ENCODE peak calls at places on chromosomes 12 and 14, in four cellular contexts. M is H1, T is GM12878, P is HepG2. V is an unnamed sample. For H3K4me1, the result is how much of the 10 kb centered on the place peaks cover.

GRCh38 chr12:8638951-8639350 is 23.7 kb downstream of the MFAP5 start:
- DNase-seq in T (no peak), M (no peak), P (no peak), V (no peak)

GRCh38 chr14:65422093-65422834 is 9.7 kb downstream of the FUT8 start:
- DNase-seq in M (no peak), P (no peak), T (no peak), V (no peak)

GRCh38 chr12:47121146-47121545 is 41.4 kb upstream of the AMIGO2 start:
- DNase-seq in P (no peak), M (no peak), T (no peak), V (no peak)

GRCh38 chr14:27528328-27528727 is 930.5 kb upstream of the NOVA1 start:
- DNase-seq in T (no peak), M (no peak), P (peak), V (no peak)

GRCh38 chr14:90839024-90839888 is 23.0 kb upstream of the TTC7B start:
- DNase-seq in M (no peak), P (no peak), T (no peak), V (no peak)

GRCh38 chr12:65168606-65169310 is 625 bp upstream of the LEMD3 start:
- DNase-seq in M (no peak), T (no peak), P (no peak), V (no peak)

GRCh38 chr12:1670244-1670814 is 20.5 kb upstream of the ADIPOR2 start:
- DNase-seq in P (no peak), M (no peak), T (no peak), V (no peak)

GRCh38 chr12:91579516-91580263 is 397.1 kb upstream of the DCN start:
- DNase-seq in P (no peak), T (no peak), M (no peak), V (no peak)

GRCh38 chr12:125989716-125990115 is 924.5 kb downstream of the AACS start:
- DNase-seq in P (no peak), M (no peak), T (no peak), V (no peak)

GRCh38 chr12:121800694-121801600 is 2.9 kb upstream of the SETD1B start:
- DNase-seq in T (no peak), M (no peak), P (no peak), V (no peak)

GRCh38 chr14:104130974-104131651 is 7.3 kb upstream of the KIF26A start:
- DNase-seq in P (peak), T (no peak), M (no peak), V (peak)

GRCh38 chr14:78519863-78520262 is 349.7 kb downstream of the NRXN3 start:
- DNase-seq in M (peak), P (peak), T (no peak), V (peak)

GRCh38 chr12:88299567-88300101 is 157.5 kb downstream of the TMTC3 start:
- DNase-seq in P (no peak), T (peak), M (no peak), V (no peak)

GRCh38 chr14:58697927-58698641 is 60.3 kb downstream of the DACT1 start:
- DNase-seq in P (no peak), T (no peak), M (no peak), V (no peak)

GRCh38 chr12:71392521-71393145 is 47.0 kb upstream of the LGR5 start:
- DNase-seq in P (peak), T (peak), M (no peak), V (peak)

GRCh38 chr12:74337951-74338350 is 199.7 kb upstream of the ATXN7L3B start:
- DNase-seq in P (peak), T (no peak), M (no peak), V (no peak)

GRCh38 chr12:31589896-31590729 is 823 bp downstream of the DENND5B start:
- DNase-seq in M (no peak), T (no peak), P (peak), V (peak)

GRCh38 chr12:29396774-29397173 is 15.8 kb upstream of the ERGIC2 start:
- DNase-seq in M (no peak), T (no peak), P (no peak), V (no peak)

GRCh38 chr14:59243174-59243573 is 54.7 kb downstream of the DAAM1 start:
- DNase-seq in P (peak), T (no peak), M (no peak), V (no peak)

GRCh38 chr14:64137657-64138290 is 156.4 kb downstream of the ESR2 start:
- DNase-seq in T (no peak), M (no peak), P (no peak), V (no peak)

GRCh38 chr14:23056257-23056955 is 914 bp downstream of the CDH24 start:
- DNase-seq in T (no peak), M (no peak), P (peak), V (no peak)

GRCh38 chr14:104349950-104350349 is 211.6 kb downstream of the KIF26A start:
- DNase-seq in P (no peak), M (no peak), T (no peak), V (no peak)

GRCh38 chr12:120263725-120264040 is 1.8 kb downstream of the PXN start:
- DNase-seq in P (no peak), T (no peak), M (no peak), V (no peak)

GRCh38 chr14:71711619-71712018 is 220.6 kb upstream of the RGS6 start:
- DNase-seq in M (no peak), P (no peak), T (no peak), V (peak)

GRCh38 chr14:75283162-75283883 is 4.7 kb downstream of the FOS start:
- DNase-seq in P (peak), M (no peak), T (no peak), V (no peak)

GRCh38 chr12:58066296-58066695 is 124.9 kb downstream of the ATP23 start:
- DNase-seq in M (no peak), P (no peak), T (no peak), V (no peak)

GRCh38 chr12:70831538-70831937 is 89.0 kb downstream of the PTPRR start:
- DNase-seq in M (no peak), T (no peak), P (no peak), V (no peak)

GRCh38 chr12:43115441-43116160 is 436.4 kb downstream of the ADAMTS20 start:
- DNase-seq in T (no peak), P (no peak), M (no peak), V (no peak)

GRCh38 chr12:102769323-102769916 is 147.6 kb downstream of the PAH start:
- DNase-seq in M (peak), T (peak), P (peak), V (peak)

GRCh38 chr12:39804479-39805241 is 185.1 kb upstream of the ABCD2 start:
- DNase-seq in P (no peak), M (no peak), T (no peak), V (no peak)

GRCh38 chr14:80587096-80587724 is 354.3 kb downstream of the CEP128 start:
- DNase-seq in P (peak), T (peak), M (no peak), V (no peak)

GRCh38 chr12:81208193-81208946 is 130.5 kb downstream of the ACSS3 start:
- DNase-seq in T (no peak), M (no peak), P (peak), V (no peak)

GRCh38 chr12:130818381-130819247 is 20.4 kb downstream of the STX2 start:
- DNase-seq in M (no peak), P (no peak), T (peak), V (peak)

GRCh38 chr14:53126705-53127104 is 26.4 kb downstream of the DDHD1 start:
- DNase-seq in P (no peak), M (no peak), T (no peak), V (no peak)

GRCh38 chr12:109252799-109253198 is 56.3 kb downstream of the FOXN4 start:
- DNase-seq in M (no peak), T (no peak), P (no peak), V (no peak)

GRCh38 chr14:22991852-22992251 is 9.5 kb upstream of the AJUBA start:
- DNase-seq in M (no peak), T (no peak), P (no peak), V (no peak)

GRCh38 chr12:124917841-124918621 is 3.6 kb upstream of the UBC start:
- DNase-seq in M (no peak), T (no peak), P (peak), V (no peak)

GRCh38 chr12:52566847-52567291 is 6.8 kb downstream of the KRT74 start:
- DNase-seq in M (no peak), T (no peak), P (no peak), V (no peak)

GRCh38 chr12:19031032-19031431 is 98.5 kb upstream of the PLEKHA5 start:
- DNase-seq in T (no peak), P (no peak), M (no peak), V (no peak)
- TF ChIP-seq YY1 in T (no peak), P (no peak), M (no peak), V (no peak)

GRCh38 chr12:116121453-116121871 is 156.0 kb downstream of the MED13L start:
- DNase-seq in M (no peak), T (no peak), P (no peak), V (no peak)
- H3K4me1 ChIP-seq in M (under half), T (under half), P (under half), V (under half)

GRCh38 chr14:54366726-54367707 is 29.8 kb upstream of the CDKN3 start:
- DNase-seq in T (no peak), M (no peak), P (peak), V (peak)
- TF ChIP-seq SUZ12 in T (no peak), M (no peak), P (no peak), V (no peak)

GRCh38 chr12:41604830-41605229 is 416.7 kb downstream of the PDZRN4 start:
- DNase-seq in M (no peak), P (no peak), T (no peak), V (no peak)
- TF ChIP-seq YY1 in M (no peak), P (no peak), T (no peak), V (no peak)

DNA sequence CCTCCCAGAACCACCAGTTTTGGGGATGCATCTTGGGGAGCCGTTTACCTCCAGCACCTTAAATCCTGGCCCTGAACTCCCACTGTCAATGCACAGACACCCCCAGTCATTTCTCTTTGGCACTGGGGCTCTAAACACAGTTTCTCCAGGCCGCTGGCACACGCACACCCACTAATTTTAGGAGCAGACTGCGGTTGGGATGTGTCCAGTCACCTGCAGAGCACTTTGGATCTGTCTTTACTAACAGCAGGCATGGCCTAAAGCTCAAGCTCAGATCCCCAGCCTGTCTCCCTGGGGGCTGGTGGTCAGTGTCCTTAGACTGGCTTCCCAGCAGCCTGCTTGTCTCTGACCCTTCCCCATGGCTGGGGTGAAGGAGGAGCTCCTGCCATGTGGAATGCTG is 49.9 kb downstream of the SYNE3 start:
- DNase-seq in M (no peak), T (no peak), P (no peak), V (no peak)
- H3K4me1 ChIP-seq in M (under half), T (under half), P (under half), V (under half)

GRCh38 chr12:14936224-14936861 is 2.0 kb downstream of the ERP27 start:
- DNase-seq in T (no peak), M (no peak), P (no peak), V (peak)
- TF ChIP-seq SUZ12 in T (no peak), M (no peak), P (no peak), V (no peak)

GRCh38 chr14:76311410-76311758 is 64.6 kb upstream of the ESRRB start:
- DNase-seq in P (no peak), M (no peak), T (no peak), V (no peak)

GRCh38 chr14:76313303-76313702 is 62.6 kb upstream of the ESRRB start:
- DNase-seq in T (no peak), M (no peak), P (no peak), V (no peak)

GRCh38 chr14:76313861-76314260 is 62.1 kb upstream of the ESRRB start:
- DNase-seq in T (no peak), P (no peak), M (no peak), V (no peak)

GRCh38 chr14:76312821-76313220 is 63.1 kb upstream of the ESRRB start:
- DNase-seq in P (no peak), T (no peak), M (no peak), V (no peak)

GRCh38 chr14:76314521-76314951 is 61.4 kb upstream of the ESRRB start:
- DNase-seq in M (no peak), P (no peak), T (no peak), V (no peak)
- TF ChIP-seq YY1 in M (no peak), P (no peak), T (no peak), V (no peak)